ENCODE peak calls at places on chromosomes 13 and 19, in seven cellular contexts. S is GM12865, Q is dorsolateral prefrontal cortex, R is mucosa of descending colon, A is astrocyte, P is fibroblast of mammary gland, X is mesothelial cell of epicardium. T is an unnamed sample.

GRCh38 chr19:58010507-58010906 is 7.9 kb upstream of the ZNF606 start:
- DNase-seq in Q (no peak), X (no peak), A (no peak), S (no peak), P (no peak), R (no peak), T (no peak)

GRCh38 chr19:38209671-38210457 is 14.2 kb downstream of the DPF1 start:
- DNase-seq in X (no peak), R (peak; percentile 70), S (no peak), A (no peak), Q (peak; percentile 89), P (peak; percentile 44), T (no peak)

GRCh38 chr19:30512748-30513389 is 140.7 kb downstream of the ZNF536 start:
- DNase-seq in P (no peak), S (no peak), R (no peak), Q (no peak), A (no peak), X (no peak), T (no peak)

GRCh38 chr13:74891610-74892009 is 590.4 kb downstream of the TBC1D4 start:
- DNase-seq in S (no peak), A (peak; percentile 28), R (no peak), P (peak; percentile 64), Q (no peak), X (no peak), T (no peak)

GRCh38 chr19:15154002-15154612 is 46.7 kb downstream of the NOTCH3 start:
- DNase-seq in Q (no peak), P (peak; percentile 61), S (peak; percentile 36), X (no peak), A (no peak), R (no peak), T (no peak)

GRCh38 chr19:58400916-58401824 is 5.7 kb downstream of the RNF225 start:
- DNase-seq in Q (peak; percentile 100), A (peak; percentile 96), X (peak; percentile 99), S (peak; percentile 100), P (peak; percentile 99), R (peak; percentile 99), T (peak; percentile 98)

GRCh38 chr13:43905435-43906031 is 25.8 kb downstream of the LACC1 start:
- DNase-seq in X (no peak), P (peak; percentile 75), Q (no peak), R (no peak), S (peak; percentile 69), A (peak; percentile 39), T (no peak)

GRCh38 chr13:27053902-27054595 is 117.6 kb downstream of the USP12 start:
- DNase-seq in X (no peak), Q (no peak), R (no peak), S (no peak), P (peak; percentile 87), A (peak; percentile 86), T (no peak)

DNA sequence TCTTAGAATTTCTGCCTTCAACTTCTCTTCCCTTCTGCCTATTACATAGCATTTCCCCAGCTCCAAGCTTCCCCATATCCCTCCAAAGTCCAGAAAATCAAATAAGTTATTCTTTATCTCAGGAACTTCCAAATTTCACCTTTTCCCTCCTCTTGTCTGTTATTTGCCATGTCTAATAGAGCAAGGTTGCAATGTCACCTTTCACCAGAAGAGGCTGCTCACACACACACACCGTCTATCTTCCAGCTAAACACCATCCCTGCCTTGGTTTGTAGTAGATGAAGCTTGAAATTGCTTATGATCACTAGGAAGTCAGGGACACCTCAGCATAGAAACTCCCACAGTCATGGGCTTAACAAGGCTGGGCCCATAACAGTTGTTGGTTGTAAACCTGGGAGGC is 48.4 kb downstream of the ZNRF4 start:
- DNase-seq in P (peak; percentile 6), Q (no peak), R (no peak), A (no peak), S (peak; percentile 7), X (no peak), T (no peak)
- TF ChIP-seq CTCF in P (peak; percentile 22), Q (no peak), R (no peak), A (peak; percentile 8), S (no peak), X (no peak), T (no peak)

GRCh38 chr13:76523740-76524382 is 362.3 kb downstream of the KCTD12 start:
- DNase-seq in R (no peak), X (no peak), S (peak; percentile 66), A (peak; percentile 36), Q (no peak), P (no peak), T (no peak)
- TF ChIP-seq CTCF in R (no peak), X (no peak), S (no peak), A (no peak), Q (no peak), P (no peak), T (no peak)

DNA sequence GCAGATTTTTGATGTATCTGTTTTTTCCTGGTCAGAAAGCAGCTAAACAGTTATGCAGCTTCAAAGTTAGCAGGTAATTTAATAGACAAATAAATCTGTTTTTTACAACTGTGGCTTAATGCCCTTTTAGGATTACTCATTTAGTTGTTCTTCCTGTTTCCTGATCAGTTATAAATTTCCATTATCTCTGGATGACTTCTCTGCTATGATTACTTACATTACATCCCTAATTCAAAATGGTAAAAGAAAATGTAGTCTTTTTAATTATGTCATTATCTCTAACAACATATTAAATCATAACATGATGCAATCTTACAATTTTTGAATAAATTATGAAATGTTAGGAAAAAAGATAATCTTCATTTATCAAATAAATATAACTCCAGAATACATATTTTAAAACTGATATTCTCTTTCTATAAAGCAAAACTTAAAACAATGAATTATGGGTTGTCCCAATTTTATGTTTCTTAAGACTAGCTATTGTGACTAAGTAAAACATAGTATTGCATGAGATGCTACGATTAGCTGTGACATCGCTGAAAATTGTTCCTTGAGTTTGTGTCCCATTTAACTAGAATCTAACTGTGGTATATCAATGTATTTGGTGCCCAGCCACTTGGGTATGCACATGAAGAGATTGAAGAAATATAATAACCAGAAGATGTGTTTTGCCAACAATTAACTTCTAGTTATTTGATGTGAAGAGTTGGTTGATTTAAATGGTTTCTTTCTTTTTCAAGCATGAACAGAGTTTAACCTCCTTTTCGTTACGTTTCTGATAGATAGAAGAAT is 605.3 kb upstream of the SPRY2 start:
- DNase-seq in P (no peak), R (no peak), S (no peak), X (no peak), A (no peak), Q (no peak), T (no peak)
- TF ChIP-seq CTCF in P (no peak), R (no peak), S (no peak), X (no peak), A (no peak), Q (no peak), T (no peak)

GRCh38 chr19:40502647-40503046 is 35.8 kb downstream of the SPTBN4 start:
- DNase-seq in P (no peak), R (no peak), X (no peak), Q (no peak), S (no peak), A (no peak), T (no peak)
- TF ChIP-seq CTCF in P (no peak), R (no peak), X (no peak), Q (no peak), S (no peak), A (no peak), T (peak; percentile 33)